ENCODE peak calls at places on chromosomes 12 and 14, in ten cellular contexts. One of them, this sample, is unnamed.

GRCh38 chr12:94644141-94644575 is 6.2 kb downstream of the TMCC3 start:
- DNase-seq in D341Med: no peak
- DNase-seq in tibial artery: no peak
- DNase-seq in fibroblast of mammary gland: peak
- DNase-seq in fibroblast of pulmonary artery: peak
- DNase-seq in iPS-NIHi11: no peak
- DNase-seq in left ventricle myocardium superior: peak
- DNase-seq in LoVo: no peak
- DNase-seq in NCI-H82: no peak
- DNase-seq in cardiac muscle cell: no peak
- DNase-seq in this sample: no peak

GRCh38 chr14:57085801-57086200 is 182.9 kb downstream of the EXOC5 start:
- DNase-seq in D341Med: no peak
- DNase-seq in tibial artery: no peak
- DNase-seq in fibroblast of mammary gland: no peak
- DNase-seq in fibroblast of pulmonary artery: no peak
- DNase-seq in iPS-NIHi11: no peak
- DNase-seq in left ventricle myocardium superior: no peak
- DNase-seq in LoVo: no peak
- DNase-seq in NCI-H82: peak
- DNase-seq in cardiac muscle cell: peak
- DNase-seq in this sample: no peak

GRCh38 chr12:103097496-103097895 is 140.0 kb downstream of the ASCL1 start:
- DNase-seq in D341Med: no peak
- DNase-seq in tibial artery: no peak
- DNase-seq in fibroblast of mammary gland: no peak
- DNase-seq in fibroblast of pulmonary artery: no peak
- DNase-seq in iPS-NIHi11: no peak
- DNase-seq in left ventricle myocardium superior: no peak
- DNase-seq in LoVo: no peak
- DNase-seq in NCI-H82: no peak
- DNase-seq in cardiac muscle cell: no peak
- DNase-seq in this sample: no peak

GRCh38 chr12:92593734-92594402 is 108.9 kb upstream of the PLEKHG7 start:
- DNase-seq in D341Med: no peak
- DNase-seq in tibial artery: peak
- DNase-seq in fibroblast of mammary gland: peak
- DNase-seq in fibroblast of pulmonary artery: peak
- DNase-seq in iPS-NIHi11: no peak
- DNase-seq in left ventricle myocardium superior: no peak
- DNase-seq in LoVo: no peak
- DNase-seq in NCI-H82: no peak
- DNase-seq in cardiac muscle cell: no peak
- DNase-seq in this sample: no peak

GRCh38 chr12:94941440-94941862 is 62.0 kb downstream of the NDUFA12 start:
- DNase-seq in D341Med: no peak
- DNase-seq in tibial artery: peak
- DNase-seq in fibroblast of mammary gland: peak
- DNase-seq in fibroblast of pulmonary artery: peak
- DNase-seq in iPS-NIHi11: no peak
- DNase-seq in left ventricle myocardium superior: peak
- DNase-seq in LoVo: no peak
- DNase-seq in NCI-H82: peak
- DNase-seq in cardiac muscle cell: peak
- DNase-seq in this sample: peak

GRCh38 chr12:68428724-68429580 is 96.8 kb upstream of the MDM1 start:
- DNase-seq in D341Med: no peak
- DNase-seq in tibial artery: no peak
- DNase-seq in fibroblast of mammary gland: no peak
- DNase-seq in fibroblast of pulmonary artery: peak
- DNase-seq in iPS-NIHi11: no peak
- DNase-seq in left ventricle myocardium superior: no peak
- DNase-seq in LoVo: no peak
- DNase-seq in NCI-H82: no peak
- DNase-seq in cardiac muscle cell: no peak
- DNase-seq in this sample: no peak

GRCh38 chr14:54310852-54311230 is 86.0 kb upstream of the CDKN3 start:
- DNase-seq in D341Med: no peak
- DNase-seq in tibial artery: no peak
- DNase-seq in fibroblast of mammary gland: no peak
- DNase-seq in fibroblast of pulmonary artery: no peak
- DNase-seq in iPS-NIHi11: no peak
- DNase-seq in left ventricle myocardium superior: no peak
- DNase-seq in LoVo: no peak
- DNase-seq in NCI-H82: no peak
- DNase-seq in cardiac muscle cell: no peak
- DNase-seq in this sample: no peak

GRCh38 chr12:96502949-96503532 is 13.7 kb downstream of the CFAP54 start:
- DNase-seq in D341Med: no peak
- DNase-seq in tibial artery: no peak
- DNase-seq in fibroblast of mammary gland: no peak
- DNase-seq in fibroblast of pulmonary artery: no peak
- DNase-seq in iPS-NIHi11: no peak
- DNase-seq in left ventricle myocardium superior: no peak
- DNase-seq in LoVo: no peak
- DNase-seq in NCI-H82: no peak
- DNase-seq in cardiac muscle cell: no peak
- DNase-seq in this sample: no peak

GRCh38 chr12:11906284-11906935 is 164.3 kb upstream of the BCL2L14 start:
- DNase-seq in D341Med: no peak
- DNase-seq in tibial artery: no peak
- DNase-seq in fibroblast of mammary gland: peak
- DNase-seq in fibroblast of pulmonary artery: peak
- DNase-seq in iPS-NIHi11: no peak
- DNase-seq in left ventricle myocardium superior: no peak
- DNase-seq in LoVo: no peak
- DNase-seq in NCI-H82: no peak
- DNase-seq in cardiac muscle cell: no peak
- DNase-seq in this sample: no peak

GRCh38 chr12:28086521-28086920 is 103.7 kb upstream of the CCDC91 start:
- DNase-seq in D341Med: no peak
- DNase-seq in tibial artery: no peak
- DNase-seq in fibroblast of mammary gland: no peak
- DNase-seq in fibroblast of pulmonary artery: no peak
- DNase-seq in iPS-NIHi11: no peak
- DNase-seq in left ventricle myocardium superior: no peak
- DNase-seq in LoVo: no peak
- DNase-seq in NCI-H82: no peak
- DNase-seq in cardiac muscle cell: no peak
- DNase-seq in this sample: no peak

GRCh38 chr14:23358553-23359166 is 6.0 kb upstream of the SLC22A17 start:
- DNase-seq in D341Med: peak
- DNase-seq in tibial artery: no peak
- DNase-seq in fibroblast of mammary gland: no peak
- DNase-seq in fibroblast of pulmonary artery: no peak
- DNase-seq in iPS-NIHi11: no peak
- DNase-seq in left ventricle myocardium superior: no peak
- DNase-seq in LoVo: no peak
- DNase-seq in NCI-H82: no peak
- DNase-seq in cardiac muscle cell: no peak
- DNase-seq in this sample: no peak

GRCh38 chr12:50006754-50007442 is 18.4 kb downstream of the RACGAP1 start:
- DNase-seq in D341Med: peak
- DNase-seq in tibial artery: no peak
- DNase-seq in fibroblast of mammary gland: peak
- DNase-seq in fibroblast of pulmonary artery: no peak
- DNase-seq in iPS-NIHi11: no peak
- DNase-seq in left ventricle myocardium superior: no peak
- DNase-seq in LoVo: no peak
- DNase-seq in NCI-H82: peak
- DNase-seq in cardiac muscle cell: no peak
- DNase-seq in this sample: no peak

GRCh38 chr14:35847636-35848035 is 21.5 kb downstream of the BRMS1L start:
- DNase-seq in D341Med: no peak
- DNase-seq in tibial artery: no peak
- DNase-seq in fibroblast of mammary gland: no peak
- DNase-seq in fibroblast of pulmonary artery: no peak
- DNase-seq in iPS-NIHi11: no peak
- DNase-seq in left ventricle myocardium superior: no peak
- DNase-seq in LoVo: no peak
- DNase-seq in NCI-H82: no peak
- DNase-seq in cardiac muscle cell: no peak
- DNase-seq in this sample: no peak

This sample was measured in glomerular endothelial cell.